ENCODE peak calls at places on chromosomes 7 and 10, in ten cellular contexts. V is gastrocnemius medialis; O is HEK293T; N is NCI-H1105; H is NCI-H524; G is NCI-H2107; B is activated CD8-positive, alpha-beta memory T cell treated with anti-CD3 and anti-CD28 coated beads for 1 hour; E is AG09319; P is left colon; M is pancreas. X is an unnamed sample.

GRCh38 chr10:120132811-120133210 is 240.3 kb downstream of the SEC23IP start:
- DNase-seq in V (no peak), O (no peak), N (no peak), H (no peak), G (no peak), B (no peak), E (no peak), P (no peak), M (no peak), X (no peak)

GRCh38 chr10:80154626-80154977 is 22.1 kb downstream of the PLAC9 start:
- DNase-seq in V (no peak), O (no peak), N (no peak), H (no peak), G (no peak), B (no peak), E (no peak), P (no peak), M (no peak), X (no peak)

GRCh38 chr7:16078076-16078952 is 343.0 kb downstream of the CRPPA start:
- DNase-seq in V (no peak), O (peak), N (peak), H (peak), G (peak), B (no peak), E (no peak), P (no peak), M (no peak), X (peak)

GRCh38 chr7:121302214-121302745 is 26.5 kb upstream of the WNT16 start:
- DNase-seq in V (no peak), O (no peak), N (no peak), H (no peak), G (no peak), B (no peak), E (no peak), P (no peak), M (no peak), X (no peak)

GRCh38 chr7:117555260-117555659 is 75.4 kb downstream of the CFTR start:
- DNase-seq in V (no peak), O (no peak), N (no peak), H (no peak), G (no peak), B (no peak), E (no peak), P (no peak), M (no peak), X (no peak)

GRCh38 chr10:19845963-19846362 is 29.7 kb downstream of the PLXDC2 start:
- DNase-seq in V (no peak), O (no peak), N (no peak), H (no peak), G (no peak), B (no peak), E (no peak), P (no peak), M (no peak), X (no peak)

GRCh38 chr7:66921918-66922486 is 977 bp downstream of the TMEM248 start:
- DNase-seq in V (no peak), O (no peak), N (no peak), H (no peak), G (no peak), B (no peak), E (no peak), P (no peak), M (no peak), X (no peak)

GRCh38 chr7:47534322-47535032 is 47.4 kb downstream of the TNS3 start:
- DNase-seq in V (no peak), O (peak), N (no peak), H (no peak), G (no peak), B (no peak), E (no peak), P (no peak), M (no peak), X (no peak)

GRCh38 chr7:985915-986741 is 3.1 kb downstream of the CYP2W1 start:
- DNase-seq in V (no peak), O (no peak), N (no peak), H (no peak), G (no peak), B (no peak), E (no peak), P (no peak), M (peak), X (no peak)

GRCh38 chr7:28347964-28348363 is 64.4 kb upstream of the CREB5 start:
- DNase-seq in V (no peak), O (no peak), N (no peak), H (no peak), G (no peak), B (no peak), E (peak), P (no peak), M (no peak), X (no peak)

GRCh38 chr7:6437251-6437650 is 10.5 kb downstream of the DAGLB start:
- DNase-seq in V (no peak), O (no peak), N (no peak), H (no peak), G (no peak), B (no peak), E (no peak), P (no peak), M (no peak), X (no peak)

GRCh38 chr7:20200361-20200760 is 16.8 kb downstream of the MACC1 start:
- DNase-seq in V (no peak), O (no peak), N (no peak), H (no peak), G (no peak), B (no peak), E (no peak), P (no peak), M (no peak), X (no peak)

GRCh38 chr7:107917770-107918651 is 27.0 kb downstream of the DLD start:
- DNase-seq in V (no peak), O (no peak), N (no peak), H (no peak), G (no peak), B (no peak), E (no peak), P (no peak), M (no peak), X (no peak)

GRCh38 chr10:11345224-11346054 is 266.0 kb downstream of the USP6NL start:
- DNase-seq in V (no peak), O (no peak), N (peak), H (no peak), G (no peak), B (no peak), E (no peak), P (peak), M (no peak), X (no peak)

GRCh38 chr7:94177441-94177840 is 173.3 kb upstream of the BET1 start:
- DNase-seq in V (no peak), O (no peak), N (no peak), H (no peak), G (no peak), B (no peak), E (no peak), P (no peak), M (no peak), X (no peak)

GRCh38 chr10:85319150-85319549 is 990.8 kb downstream of the CCSER2 start:
- DNase-seq in V (no peak), O (no peak), N (no peak), H (no peak), G (no peak), B (no peak), E (no peak), P (no peak), M (no peak), X (no peak)